ENCODE peak calls at places on chromosomes 7 and 10, in eight cellular contexts. E is T-helper 2 cell; V is T-cell; J is GM23248; W is hepatocyte; H is GM23338; I is IMR-90; C is stimulated activated CD4-positive, alpha-beta T cell treated with anti-CD3 and anti-CD28 coated beads, Interleukin-2, amount 100 ng/mL, for 24 hours. Z is an unnamed sample.

GRCh38 chr7:103521917-103522316 is 75.9 kb upstream of the SLC26A5 start:
- DNase-seq in E (no peak), V (no peak), J (no peak), W (no peak), H (peak), I (no peak), C (no peak), Z (no peak)

GRCh38 chr10:120552262-120552661 is 95.2 kb downstream of the PLPP4 start:
- DNase-seq in E (no peak), V (no peak), J (no peak), W (no peak), H (no peak), I (no peak), C (no peak), Z (no peak)

GRCh38 chr7:153503093-153503492 is 549.1 kb upstream of the DPP6 start:
- DNase-seq in E (no peak), V (no peak), J (no peak), W (no peak), H (no peak), I (no peak), C (no peak), Z (no peak)

GRCh38 chr7:121755818-121756501 is 117.0 kb upstream of the PTPRZ1 start:
- DNase-seq in E (no peak), V (no peak), J (no peak), W (peak), H (peak), I (no peak), C (no peak), Z (no peak)

GRCh38 chr7:91266067-91266930 is 2.1 kb downstream of the FZD1 start:
- DNase-seq in E (no peak), V (no peak), J (peak), W (peak), H (peak), I (peak), C (no peak), Z (no peak)

GRCh38 chr7:38178004-38178694 is at the start of gene STARD3NL:
- DNase-seq in E (peak), V (peak), J (peak), W (peak), H (peak), I (peak), C (peak), Z (peak)

GRCh38 chr7:33087858-33088257 is 21.3 kb downstream of the RP9 start:
- DNase-seq in E (no peak), V (no peak), J (no peak), W (no peak), H (no peak), I (no peak), C (no peak), Z (no peak)

GRCh38 chr7:107080099-107080505 is 35.6 kb downstream of the PRKAR2B start:
- DNase-seq in E (no peak), V (no peak), J (no peak), W (no peak), H (no peak), I (no peak), C (no peak), Z (no peak)

GRCh38 chr7:136528329-136528728 is 340.1 kb upstream of the CHRM2 start:
- DNase-seq in E (no peak), V (no peak), J (peak), W (peak), H (no peak), I (peak), C (no peak), Z (no peak)

GRCh38 chr7:85115006-85115405 is 71.8 kb downstream of the SEMA3D start:
- DNase-seq in E (no peak), V (no peak), J (no peak), W (no peak), H (no peak), I (no peak), C (no peak), Z (no peak)

GRCh38 chr10:62681211-62681940 is 123.1 kb upstream of the ADO start:
- DNase-seq in E (peak), V (peak), J (peak), W (peak), H (peak), I (no peak), C (peak), Z (no peak)

GRCh38 chr10:29918623-29919400 is 140.6 kb downstream of the JCAD start:
- DNase-seq in E (no peak), V (no peak), J (no peak), W (no peak), H (no peak), I (no peak), C (no peak), Z (no peak)

GRCh38 chr10:116198636-116199035 is 74.4 kb downstream of the GFRA1 start:
- DNase-seq in E (no peak), V (no peak), J (no peak), W (no peak), H (no peak), I (no peak), C (no peak), Z (no peak)

GRCh38 chr10:100621360-100622205 is 85.8 kb downstream of the HIF1AN start:
- DNase-seq in E (peak), V (peak), J (no peak), W (no peak), H (no peak), I (peak), C (peak), Z (peak)

GRCh38 chr10:130412317-130412716 is 276.1 kb downstream of the GLRX3 start:
- DNase-seq in E (no peak), V (no peak), J (no peak), W (no peak), H (no peak), I (no peak), C (no peak), Z (no peak)

GRCh38 chr7:1365846-1366245 is 93.4 kb downstream of the MICALL2 start:
- DNase-seq in E (no peak), V (no peak), J (no peak), W (no peak), H (no peak), I (no peak), C (no peak), Z (no peak)

GRCh38 chr10:110317866-110318850 is 13.4 kb upstream of the SMNDC1 start:
- DNase-seq in E (no peak), V (no peak), J (no peak), W (no peak), H (no peak), I (no peak), C (no peak), Z (no peak)

GRCh38 chr7:134741901-134742635 is 37.4 kb upstream of the CALD1 start:
- DNase-seq in E (peak), V (no peak), J (peak), W (no peak), H (peak), I (peak), C (no peak), Z (no peak)

GRCh38 chr7:298375-298702 is 8.4 kb downstream of the FOXL3 start:
- DNase-seq in E (no peak), V (no peak), J (no peak), W (no peak), H (no peak), I (no peak), C (no peak), Z (no peak)

GRCh38 chr10:78277267-78277666 is 243.6 kb downstream of the RPS24 start:
- DNase-seq in E (no peak), V (no peak), J (no peak), W (no peak), H (no peak), I (no peak), C (no peak), Z (no peak)

GRCh38 chr7:96300981-96301380 is 20.9 kb downstream of the SLC25A13 start:
- DNase-seq in E (no peak), V (no peak), J (no peak), W (no peak), H (no peak), I (no peak), C (no peak), Z (no peak)

GRCh38 chr10:88314362-88314761 is 268.8 kb downstream of the RNLS start:
- DNase-seq in E (no peak), V (no peak), J (no peak), W (no peak), H (no peak), I (no peak), C (no peak), Z (no peak)

GRCh38 chr7:155896531-155897263 is 84.4 kb upstream of the SHH start:
- DNase-seq in E (no peak), V (no peak), J (no peak), W (no peak), H (no peak), I (no peak), C (no peak), Z (no peak)

GRCh38 chr10:131743190-131744151 is 157.3 kb upstream of the PPP2R2D start:
- DNase-seq in E (no peak), V (no peak), J (no peak), W (peak), H (peak), I (no peak), C (no peak), Z (no peak)

GRCh38 chr7:131015131-131015954 is 281.3 kb upstream of the KLF14 start:
- DNase-seq in E (no peak), V (no peak), J (peak), W (no peak), H (no peak), I (peak), C (no peak), Z (no peak)

GRCh38 chr10:29669149-29669548 is 34.4 kb upstream of the SVIL start:
- DNase-seq in E (no peak), V (no peak), J (no peak), W (no peak), H (no peak), I (peak), C (no peak), Z (no peak)

GRCh38 chr7:21828846-21829245 is 116.9 kb downstream of the CDCA7L start:
- DNase-seq in E (no peak), V (no peak), J (no peak), W (no peak), H (peak), I (no peak), C (no peak), Z (no peak)

GRCh38 chr7:47380325-47381131 is 201.4 kb downstream of the TNS3 start:
- DNase-seq in E (no peak), V (no peak), J (no peak), W (peak), H (peak), I (peak), C (no peak), Z (no peak)

GRCh38 chr7:126605553-126605952 is 647.2 kb downstream of the GRM8 start:
- DNase-seq in E (no peak), V (no peak), J (no peak), W (no peak), H (no peak), I (no peak), C (no peak), Z (no peak)

GRCh38 chr7:157558516-157558874 is 221.7 kb downstream of the DNAJB6 start:
- DNase-seq in E (no peak), V (no peak), J (no peak), W (no peak), H (no peak), I (no peak), C (no peak), Z (no peak)

GRCh38 chr10:30751678-30752331 is 122.3 kb upstream of the LYZL2 start:
- DNase-seq in E (peak), V (no peak), J (peak), W (peak), H (peak), I (peak), C (peak), Z (peak)

GRCh38 chr7:127913686-127914085 is 117.6 kb downstream of the LRRC4 start:
- DNase-seq in E (no peak), V (no peak), J (no peak), W (no peak), H (no peak), I (peak), C (no peak), Z (no peak)

GRCh38 chr7:145624618-145625017 is 492.0 kb upstream of the CNTNAP2 start:
- DNase-seq in E (no peak), V (no peak), J (no peak), W (no peak), H (no peak), I (no peak), C (no peak), Z (no peak)

Z was measured in effector CD8-positive, alpha-beta T cell.